ENCODE peak calls at places on chromosomes 3 and 15, in five cellular contexts. H, Y, R, U and F are unnamed samples.

GRCh38 chr3:116000315-116000714 is 377.0 kb downstream of the GAP43 start:
- DNase-seq in Y (peak), R (peak), U (no peak), H (peak), F (peak)

GRCh38 chr3:138051946-138052802 is 42.2 kb downstream of the CLDN18 start:
- DNase-seq in H (no peak), R (peak), Y (peak), U (no peak), F (peak)

GRCh38 chr15:82272154-82272553 is 9.5 kb downstream of the SAXO2 start:
- DNase-seq in H (no peak), R (no peak), Y (no peak), U (no peak), F (no peak)

GRCh38 chr3:117603097-117603496 is 893.5 kb downstream of the TUSC7 start:
- DNase-seq in U (no peak), H (no peak), R (no peak), Y (no peak), F (no peak)

GRCh38 chr15:28920781-28921331 is 35.1 kb downstream of the APBA2 start:
- DNase-seq in U (no peak), H (peak), Y (no peak), R (no peak), F (no peak)

GRCh38 chr3:48410205-48411040 is 19.5 kb downstream of the PLXNB1 start:
- DNase-seq in U (no peak), Y (no peak), H (peak), R (no peak), F (no peak)

GRCh38 chr3:122208579-122208978 is 25.1 kb downstream of the CASR start:
- DNase-seq in Y (no peak), R (no peak), H (no peak), U (no peak), F (no peak)

GRCh38 chr15:95051881-95052280 is 820.5 kb downstream of the MCTP2 start:
- DNase-seq in R (peak), U (no peak), H (no peak), Y (no peak), F (no peak)

GRCh38 chr3:33437556-33438283 is 2.5 kb downstream of the UBP1 start:
- DNase-seq in H (no peak), U (no peak), R (peak), Y (peak), F (peak)

GRCh38 chr3:189773056-189773455 is 141.9 kb downstream of the TP63 start:
- DNase-seq in R (peak), U (no peak), H (no peak), Y (peak), F (peak)

GRCh38 chr3:113167929-113168771 is 43.2 kb upstream of the BOC start:
- DNase-seq in R (no peak), H (peak), U (peak), Y (no peak), F (no peak)

GRCh38 chr3:185488465-185488864 is 10.4 kb downstream of the TMEM41A start:
- DNase-seq in U (no peak), R (no peak), H (no peak), Y (no peak), F (no peak)

GRCh38 chr15:67178569-67179210 is 75.8 kb downstream of the AAGAB start:
- DNase-seq in R (peak), Y (peak), U (peak), H (no peak), F (peak)

GRCh38 chr3:46932455-46933225 is 43.9 kb downstream of the CCDC12 start:
- DNase-seq in Y (no peak), H (peak), R (no peak), U (no peak), F (no peak)

GRCh38 chr3:159764211-159765024 is 224.2 kb upstream of the IL12A start:
- DNase-seq in R (peak), U (no peak), H (peak), Y (peak), F (peak)

GRCh38 chr3:2870714-2871353 is 239.3 kb downstream of the IL5RA start:
- DNase-seq in R (no peak), Y (no peak), H (no peak), U (no peak), F (no peak)

GRCh38 chr15:79943820-79944219 is 27.2 kb downstream of the BCL2A1 start:
- DNase-seq in H (no peak), R (peak), U (no peak), Y (no peak), F (peak)

GRCh38 chr3:174023445-174023844 is 625.9 kb downstream of the NLGN1 start:
- DNase-seq in R (peak), H (no peak), Y (peak), U (no peak), F (no peak)

DNA sequence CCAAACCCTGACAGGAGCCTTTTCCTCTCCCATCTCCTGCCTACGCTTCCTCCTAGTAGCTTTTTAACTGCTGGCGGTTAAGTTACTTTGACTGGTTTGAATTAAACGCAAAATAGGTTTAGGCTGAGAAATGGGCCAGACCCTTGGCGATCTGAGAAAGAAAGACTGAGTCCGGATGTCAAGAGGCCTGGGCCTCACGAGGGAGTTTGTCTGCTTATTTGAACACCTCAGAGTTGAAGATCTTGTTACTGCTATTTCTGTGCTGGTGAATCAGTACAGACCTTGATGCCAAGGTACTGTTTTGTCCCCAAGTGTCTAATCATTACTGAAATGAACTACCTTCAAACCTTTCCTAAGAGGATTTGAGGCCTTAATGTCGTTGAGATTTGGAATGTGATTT is 769 bp upstream of the FMN1 start:
- DNase-seq in U (no peak), H (no peak), Y (no peak), R (no peak), F (no peak)
- H3K4me3 ChIP-seq in U (peak), H (peak), Y (peak), R (peak), F (peak)

GRCh38 chr15:74778599-74778970 is 3.3 kb upstream of the CSK start:
- DNase-seq in Y (no peak), H (no peak), U (no peak), R (no peak), F (no peak)

GRCh38 chr15:74779162-74779648 is 2.7 kb upstream of the CSK start:
- DNase-seq in R (no peak), Y (no peak), H (no peak), U (no peak), F (no peak)

GRCh38 chr15:74776851-74777768 is 4.8 kb upstream of the CSK start:
- DNase-seq in Y (no peak), R (no peak), H (no peak), U (no peak), F (peak)

GRCh38 chr15:74775894-74776293 is 6.0 kb upstream of the CSK start:
- DNase-seq in Y (no peak), R (no peak), H (no peak), U (no peak), F (no peak)

DNA sequence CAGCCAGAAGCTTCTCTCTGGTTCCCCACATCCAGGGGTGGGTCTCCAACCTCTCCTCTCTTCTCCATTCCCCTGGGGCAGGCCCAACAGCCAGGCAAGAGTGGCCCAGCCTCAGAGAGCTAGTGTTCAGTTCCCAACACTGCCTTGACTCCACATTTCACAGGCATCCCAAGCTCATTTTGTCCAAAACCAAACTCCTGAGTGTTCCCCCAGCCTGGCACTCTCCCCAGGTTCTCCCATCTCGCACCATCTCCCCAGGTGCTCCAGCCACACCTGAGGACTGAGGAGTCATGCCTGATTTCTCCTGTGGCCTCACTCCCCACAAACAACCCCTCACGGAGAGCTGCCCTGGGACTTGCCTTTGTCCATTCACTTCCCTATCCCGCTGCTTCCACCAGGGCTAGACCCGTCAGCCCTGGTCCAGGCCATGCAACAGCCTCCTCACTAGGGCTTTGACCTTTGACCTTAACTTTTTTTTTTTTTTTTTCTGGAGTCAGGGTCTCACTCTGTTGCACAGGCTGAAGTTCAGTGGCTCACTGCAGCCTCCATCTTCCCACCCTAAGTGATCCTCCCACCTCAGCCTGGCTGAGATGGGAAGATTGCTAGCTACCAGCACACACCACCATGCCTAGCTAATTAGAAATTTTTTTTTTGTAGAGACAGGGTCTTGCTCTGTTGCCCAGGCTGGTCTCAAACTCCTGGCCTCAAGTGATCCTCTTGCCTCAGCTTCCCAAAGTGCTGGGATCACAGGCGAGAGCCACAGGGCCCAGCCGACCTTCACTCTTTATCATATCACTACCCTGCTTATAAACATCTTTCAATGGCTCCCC is 3.9 kb upstream of the CSK start:
- DNase-seq in R (no peak), Y (no peak), U (no peak), H (no peak), F (no peak)
- H3K4me3 ChIP-seq in R (no peak), Y (no peak), U (no peak), H (no peak), F (no peak)

GRCh38 chr3:8421711-8422110 is 79.9 kb upstream of the LMCD1 start:
- DNase-seq in R (no peak), H (no peak), Y (no peak), U (no peak), F (no peak)

GRCh38 chr3:8420613-8421012 is 81.0 kb upstream of the LMCD1 start:
- DNase-seq in U (no peak), Y (no peak), R (no peak), H (no peak), F (no peak)

GRCh38 chr3:8421267-8421666 is 80.4 kb upstream of the LMCD1 start:
- DNase-seq in Y (no peak), R (no peak), U (no peak), H (no peak), F (no peak)

GRCh38 chr3:8423307-8423706 is 78.3 kb upstream of the LMCD1 start:
- DNase-seq in Y (no peak), R (no peak), U (no peak), H (no peak), F (no peak)

DNA sequence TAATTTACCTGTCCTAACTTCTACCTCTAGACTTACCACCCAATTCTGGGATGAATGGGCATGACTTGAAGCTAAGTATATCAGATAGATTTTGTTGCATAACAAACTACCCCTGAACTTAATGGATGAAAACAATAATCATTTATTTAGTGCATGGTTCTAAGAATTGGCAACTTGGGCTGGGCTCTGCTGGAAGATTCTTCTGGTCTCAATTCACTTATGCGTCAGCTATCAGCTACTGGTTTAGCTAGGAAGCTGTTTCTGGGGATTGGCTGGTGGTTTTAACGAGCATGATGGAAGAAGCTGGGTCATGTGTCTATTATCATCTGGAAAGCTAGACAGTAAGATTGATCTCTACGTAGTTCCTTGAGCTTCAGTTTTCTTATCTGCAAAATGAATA is 77.3 kb upstream of the LMCD1 start:
- DNase-seq in Y (no peak), R (no peak), H (no peak), U (no peak), F (no peak)
- H3K4me3 ChIP-seq in Y (no peak), R (no peak), H (no peak), U (no peak), F (no peak)

GRCh38 chr3:55692958-55693558 is 206.0 kb upstream of the WNT5A start:
- DNase-seq in H (no peak), R (peak), U (no peak), Y (peak), F (no peak)

GRCh38 chr3:55692295-55692957 is 205.3 kb upstream of the WNT5A start:
- DNase-seq in U (no peak), Y (no peak), R (no peak), H (no peak), F (no peak)

GRCh38 chr3:55688154-55688553 is 201.0 kb upstream of the WNT5A start:
- DNase-seq in R (no peak), U (no peak), H (no peak), Y (no peak), F (no peak)

GRCh38 chr3:55690161-55690560 is 203.1 kb upstream of the WNT5A start:
- DNase-seq in R (no peak), U (no peak), H (no peak), Y (no peak), F (no peak)

DNA sequence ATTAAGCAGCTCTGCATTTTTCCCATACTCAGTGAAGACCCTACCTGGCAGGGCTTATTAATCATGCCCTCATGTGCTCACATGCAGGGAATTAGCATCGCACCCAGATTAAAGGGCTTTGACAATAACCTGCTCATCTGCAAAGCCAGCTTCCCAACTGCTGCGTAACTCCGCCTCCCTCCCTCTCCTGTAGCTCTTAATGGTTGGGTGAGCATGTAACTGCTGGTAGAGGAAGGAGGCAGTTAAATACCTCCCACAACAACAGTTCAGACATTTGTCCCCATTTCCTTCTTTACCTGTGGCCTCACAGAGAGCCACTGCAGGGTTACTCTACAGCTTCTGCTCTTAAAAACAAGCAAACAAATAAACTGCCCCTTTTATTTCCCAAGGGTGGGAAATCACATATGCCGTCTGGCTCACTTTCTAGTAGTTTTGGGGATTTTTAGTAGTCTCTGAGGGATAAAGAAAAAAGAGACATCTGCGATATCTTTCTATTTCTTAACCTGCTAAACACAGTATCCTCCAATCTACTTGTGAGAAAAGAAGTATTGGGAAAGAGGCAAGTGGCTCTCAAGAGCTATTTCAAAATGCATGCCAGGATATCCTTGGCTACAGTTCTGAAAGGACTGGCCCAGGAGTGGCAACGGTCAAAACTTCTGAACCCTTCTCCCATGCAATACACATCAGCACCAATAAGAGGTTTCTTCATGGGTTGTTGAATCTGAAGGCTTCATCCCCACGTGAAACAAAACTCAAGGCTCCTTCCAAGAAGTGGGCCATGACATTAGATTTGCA is 203.8 kb upstream of the WNT5A start:
- DNase-seq in R (no peak), Y (no peak), U (no peak), H (no peak), F (no peak)
- H3K4me3 ChIP-seq in R (no peak), Y (no peak), U (no peak), H (no peak), F (no peak)

GRCh38 chr15:40286061-40286532 is 3.2 kb upstream of the ANKRD63 start:
- DNase-seq in U (no peak), R (no peak), Y (no peak), H (no peak), F (no peak)
- H3K4me3 ChIP-seq in U (no peak), R (no peak), Y (no peak), H (no peak), F (no peak)

GRCh38 chr3:29283297-29283681 is 2.4 kb downstream of the RBMS3 start:
- DNase-seq in H (no peak), U (no peak), R (no peak), Y (no peak), F (no peak)

GRCh38 chr3:29280675-29281264 is at the start of gene RBMS3:
- DNase-seq in U (peak), H (peak), R (peak), Y (peak), F (peak)

GRCh38 chr3:29283739-29284138 is 2.9 kb downstream of the RBMS3 start:
- DNase-seq in Y (no peak), U (no peak), R (no peak), H (no peak), F (peak)

GRCh38 chr3:29281265-29282228 is 676 bp downstream of the RBMS3 start:
- DNase-seq in R (peak), U (peak), H (peak), Y (peak), F (peak)

DNA sequence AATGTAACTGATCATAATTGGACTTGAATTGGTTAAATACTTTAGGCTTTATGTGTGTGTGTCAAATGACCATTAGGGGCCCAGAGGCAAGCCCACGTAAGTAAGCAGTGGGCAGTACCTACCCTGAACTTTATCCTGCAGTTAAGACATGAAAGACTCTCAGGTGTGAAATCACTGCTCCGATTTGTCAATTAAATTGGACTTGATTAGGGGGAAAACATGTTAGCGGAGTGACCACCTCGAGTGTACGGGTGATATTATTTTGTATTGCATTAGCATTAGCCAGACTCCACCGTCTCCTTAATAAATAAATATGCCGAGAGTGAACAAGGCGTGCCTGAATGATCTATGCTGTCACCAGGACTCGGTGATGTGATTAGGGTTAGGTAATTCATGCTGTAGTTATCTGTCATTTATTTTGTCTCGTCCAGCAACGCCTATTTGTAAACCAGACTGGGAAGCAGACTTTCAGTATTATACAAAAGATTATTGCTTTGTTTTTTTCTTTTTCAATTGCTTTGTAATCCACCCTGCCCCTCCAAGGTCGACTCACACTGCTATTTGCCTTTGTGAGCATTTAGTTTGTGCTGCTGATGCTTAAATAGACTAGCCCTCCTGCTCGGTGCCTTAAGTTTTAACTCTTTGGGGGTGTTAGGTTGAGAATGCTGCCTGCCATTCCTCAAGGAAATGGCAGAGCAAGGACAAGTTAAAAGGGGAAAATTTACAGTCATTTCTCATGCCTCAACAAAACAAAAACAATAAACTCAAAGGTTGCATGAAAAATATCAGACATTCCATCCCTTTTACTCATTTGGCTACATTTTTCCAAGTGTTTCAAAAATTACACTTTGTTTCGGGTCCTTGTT is 1.8 kb downstream of the RBMS3 start:
- DNase-seq in Y (peak), H (no peak), R (peak), U (no peak), F (peak)
- H3K4me3 ChIP-seq in Y (peak), H (peak), R (peak), U (peak), F (peak)

DNA sequence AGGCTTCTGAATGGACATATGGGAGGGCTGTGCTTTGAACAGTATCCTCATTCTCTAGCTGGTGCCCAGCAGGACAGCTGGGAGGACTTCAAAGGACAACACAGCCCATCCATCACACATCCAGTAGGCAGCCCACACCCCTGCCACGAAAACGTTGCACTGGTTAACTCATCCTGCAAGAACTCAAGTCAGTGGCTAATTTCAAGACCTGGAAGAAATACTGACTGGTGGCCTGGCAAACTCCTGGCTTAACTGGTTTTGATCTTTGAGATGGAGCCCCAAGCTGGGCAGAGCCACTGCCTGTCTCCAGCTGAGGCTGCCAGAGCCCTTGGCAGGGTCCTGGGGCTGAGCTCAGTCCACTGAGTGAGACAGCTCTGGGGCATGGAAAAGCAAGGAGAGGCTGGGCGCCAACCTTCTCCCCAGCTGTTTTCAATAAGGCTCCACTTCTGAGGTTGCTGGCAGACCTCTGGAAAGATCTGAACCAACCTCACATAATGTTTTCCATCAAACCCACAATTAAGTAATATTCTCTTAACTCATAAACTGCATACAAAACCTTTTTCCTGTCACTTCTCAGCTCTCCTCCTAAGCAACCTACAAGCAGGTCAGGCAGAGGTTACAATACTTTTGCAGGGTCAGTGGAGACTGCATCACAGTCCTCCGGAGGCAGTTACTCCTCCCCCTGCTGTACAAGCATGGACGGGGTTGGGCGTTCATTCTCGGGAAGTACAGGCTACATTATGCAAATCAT is 110.3 kb downstream of the MYLK start:
- DNase-seq in R (peak), U (peak), H (peak), Y (peak), F (peak)
- H3K4me3 ChIP-seq in R (no peak), U (no peak), H (no peak), Y (no peak), F (no peak)